ENCODE peak calls at places on chromosomes 3 and 15, in five cellular contexts. One of them, this sample, is unnamed.

GRCh38 chr15:89003865-89004725 is 84.2 kb upstream of the ABHD2 start:
- DNase-seq in neuronal stem cell: peak; percentile 32
- DNase-seq in H9: peak; percentile 82
- DNase-seq in trophoblast cell: no peak
- DNase-seq in H1: no peak
- DNase-seq in this sample: peak; percentile 61

GRCh38 chr3:166900866-166901577 is 479.1 kb downstream of the ZBBX start:
- DNase-seq in neuronal stem cell: no peak
- DNase-seq in H9: no peak
- DNase-seq in trophoblast cell: no peak
- DNase-seq in H1: no peak
- DNase-seq in this sample: peak; percentile 15

GRCh38 chr3:139434764-139435291 is 41.5 kb downstream of the RBP2 start:
- DNase-seq in neuronal stem cell: no peak
- DNase-seq in H9: no peak
- DNase-seq in trophoblast cell: peak; percentile 87
- DNase-seq in H1: no peak
- DNase-seq in this sample: peak; percentile 74

GRCh38 chr3:55571913-55572312 is 84.8 kb upstream of the WNT5A start:
- DNase-seq in neuronal stem cell: peak; percentile 52
- DNase-seq in H9: peak; percentile 93
- DNase-seq in trophoblast cell: peak; percentile 93
- DNase-seq in H1: peak; percentile 73
- DNase-seq in this sample: peak; percentile 57

GRCh38 chr15:73426458-73426994 is 16.4 kb upstream of the REC114 start:
- DNase-seq in neuronal stem cell: no peak
- DNase-seq in H9: no peak
- DNase-seq in trophoblast cell: no peak
- DNase-seq in H1: no peak
- DNase-seq in this sample: no peak

GRCh38 chr15:91752081-91752810 is 101.3 kb upstream of the SLCO3A1 start:
- DNase-seq in neuronal stem cell: no peak
- DNase-seq in H9: no peak
- DNase-seq in trophoblast cell: no peak
- DNase-seq in H1: no peak
- DNase-seq in this sample: no peak

GRCh38 chr15:73700041-73700842 is 16.1 kb downstream of the CD276 start:
- DNase-seq in neuronal stem cell: peak; percentile 83
- DNase-seq in H9: peak; percentile 67
- DNase-seq in trophoblast cell: peak; percentile 64
- DNase-seq in H1: peak; percentile 74
- DNase-seq in this sample: peak; percentile 80

GRCh38 chr15:81049835-81050234 is 49.1 kb downstream of the TLNRD1 start:
- DNase-seq in neuronal stem cell: no peak
- DNase-seq in H9: no peak
- DNase-seq in trophoblast cell: no peak
- DNase-seq in H1: no peak
- DNase-seq in this sample: no peak

GRCh38 chr3:127150915-127151564 is 41.9 kb upstream of the PRR23E start:
- DNase-seq in neuronal stem cell: no peak
- DNase-seq in H9: no peak
- DNase-seq in trophoblast cell: no peak
- DNase-seq in H1: no peak
- DNase-seq in this sample: no peak

GRCh38 chr3:196694202-196694638 is 17.8 kb downstream of the CEP19 start:
- DNase-seq in neuronal stem cell: no peak
- DNase-seq in H9: no peak
- DNase-seq in trophoblast cell: no peak
- DNase-seq in H1: no peak
- DNase-seq in this sample: no peak

GRCh38 chr3:96478496-96478895 is 335.9 kb upstream of the EPHA6 start:
- DNase-seq in neuronal stem cell: no peak
- DNase-seq in H9: no peak
- DNase-seq in trophoblast cell: no peak
- DNase-seq in H1: no peak
- DNase-seq in this sample: no peak

GRCh38 chr15:89805241-89806216 is 9.1 kb downstream of the ANPEP start:
- DNase-seq in neuronal stem cell: no peak
- DNase-seq in H9: no peak
- DNase-seq in trophoblast cell: no peak
- DNase-seq in H1: no peak
- DNase-seq in this sample: no peak

GRCh38 chr15:70853855-70854668 is at the start of gene LARP6:
- DNase-seq in neuronal stem cell: peak; percentile 63
- DNase-seq in H9: peak; percentile 72
- DNase-seq in trophoblast cell: no peak
- DNase-seq in H1: peak; percentile 85
- DNase-seq in this sample: peak; percentile 62

GRCh38 chr3:33482126-33482525 is 41.9 kb upstream of the UBP1 start:
- DNase-seq in neuronal stem cell: no peak
- DNase-seq in H9: no peak
- DNase-seq in trophoblast cell: no peak
- DNase-seq in H1: no peak
- DNase-seq in this sample: no peak

GRCh38 chr3:186514296-186515002 is 29.7 kb downstream of the CRYGS start:
- DNase-seq in neuronal stem cell: no peak
- DNase-seq in H9: peak; percentile 49
- DNase-seq in trophoblast cell: peak; percentile 4
- DNase-seq in H1: no peak
- DNase-seq in this sample: peak; percentile 6

GRCh38 chr3:48694610-48695051 is 8.9 kb upstream of the NCKIPSD start:
- DNase-seq in neuronal stem cell: peak; percentile 21
- DNase-seq in H9: no peak
- DNase-seq in trophoblast cell: peak; percentile 29
- DNase-seq in H1: no peak
- DNase-seq in this sample: peak; percentile 85

GRCh38 chr3:124574012-124574411 is 156.2 kb upstream of the UMPS start:
- DNase-seq in neuronal stem cell: no peak
- DNase-seq in H9: no peak
- DNase-seq in trophoblast cell: no peak
- DNase-seq in H1: no peak
- DNase-seq in this sample: no peak

GRCh38 chr3:124569761-124570160 is 160.5 kb upstream of the UMPS start:
- DNase-seq in neuronal stem cell: no peak
- DNase-seq in H9: no peak
- DNase-seq in trophoblast cell: no peak
- DNase-seq in H1: no peak
- DNase-seq in this sample: no peak

GRCh38 chr3:124570232-124570631 is 160.0 kb upstream of the UMPS start:
- DNase-seq in neuronal stem cell: no peak
- DNase-seq in H9: no peak
- DNase-seq in trophoblast cell: no peak
- DNase-seq in H1: no peak
- DNase-seq in this sample: no peak

GRCh38 chr3:124576565-124577493 is 153.4 kb upstream of the UMPS start:
- DNase-seq in neuronal stem cell: no peak
- DNase-seq in H9: no peak
- DNase-seq in trophoblast cell: peak; percentile 80
- DNase-seq in H1: no peak
- DNase-seq in this sample: no peak

GRCh38 chr3:124572851-124573405 is 157.3 kb upstream of the UMPS start:
- DNase-seq in neuronal stem cell: no peak
- DNase-seq in H9: no peak
- DNase-seq in trophoblast cell: no peak
- DNase-seq in H1: no peak
- DNase-seq in this sample: no peak
- H2BK12ac ChIP-seq in neuronal stem cell: no peak overlapping the region
- H2BK12ac ChIP-seq in H9: no peak overlapping the region
- H2BK12ac ChIP-seq in trophoblast cell: no peak overlapping the region
- H2BK12ac ChIP-seq in H1: no peak overlapping the region
- H2BK12ac ChIP-seq in this sample: no peak overlapping the region

GRCh38 chr3:184351511-184352148 is 9.8 kb downstream of the CLCN2 start:
- DNase-seq in neuronal stem cell: no peak
- DNase-seq in H9: no peak
- DNase-seq in trophoblast cell: no peak
- DNase-seq in H1: no peak
- DNase-seq in this sample: no peak
- H2BK12ac ChIP-seq in neuronal stem cell: no peak overlapping the region
- H2BK12ac ChIP-seq in H9: no peak overlapping the region
- H2BK12ac ChIP-seq in trophoblast cell: no peak overlapping the region
- H2BK12ac ChIP-seq in H1: no peak overlapping the region
- H2BK12ac ChIP-seq in this sample: no peak overlapping the region

GRCh38 chr3:160602259-160602658 is 36.9 kb upstream of the KPNA4 start:
- DNase-seq in neuronal stem cell: no peak
- DNase-seq in H9: no peak
- DNase-seq in trophoblast cell: no peak
- DNase-seq in H1: no peak
- DNase-seq in this sample: no peak
- H2BK12ac ChIP-seq in neuronal stem cell: no peak overlapping the region
- H2BK12ac ChIP-seq in H9: no peak overlapping the region
- H2BK12ac ChIP-seq in trophoblast cell: no peak overlapping the region
- H2BK12ac ChIP-seq in H1: no peak overlapping the region
- H2BK12ac ChIP-seq in this sample: no peak overlapping the region

GRCh38 chr3:188888321-188889056 is 283.3 kb upstream of the TPRG1 start:
- DNase-seq in neuronal stem cell: no peak
- DNase-seq in H9: no peak
- DNase-seq in trophoblast cell: no peak
- DNase-seq in H1: no peak
- DNase-seq in this sample: no peak
- H2BK12ac ChIP-seq in neuronal stem cell: no peak overlapping the region
- H2BK12ac ChIP-seq in H9: no peak overlapping the region
- H2BK12ac ChIP-seq in trophoblast cell: no peak overlapping the region
- H2BK12ac ChIP-seq in H1: no peak overlapping the region
- H2BK12ac ChIP-seq in this sample: no peak overlapping the region

DNA sequence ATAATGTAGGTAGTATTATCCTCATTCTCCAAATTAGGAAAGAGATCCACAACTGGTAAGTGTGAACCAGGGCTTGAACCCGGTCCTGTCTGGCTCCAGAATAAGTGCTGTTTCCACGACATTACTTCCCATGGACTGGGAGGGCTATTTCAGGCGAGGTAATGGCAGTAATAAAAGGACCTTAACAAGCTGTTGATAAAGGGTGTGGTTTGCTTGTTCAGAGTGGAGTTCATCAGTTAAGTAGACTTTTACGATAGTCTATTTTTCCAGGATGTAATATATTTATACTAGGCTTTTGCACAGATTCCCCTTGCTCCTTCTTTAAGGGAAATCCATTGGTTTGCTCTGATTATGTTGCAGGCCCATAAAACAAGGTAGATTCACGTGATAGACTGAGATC is 88.4 kb upstream of the TNFAIP8L3 start:
- DNase-seq in neuronal stem cell: no peak
- DNase-seq in H9: no peak
- DNase-seq in trophoblast cell: no peak
- DNase-seq in H1: no peak
- DNase-seq in this sample: no peak
- H2BK12ac ChIP-seq in neuronal stem cell: no peak overlapping the region
- H2BK12ac ChIP-seq in H9: no peak overlapping the region
- H2BK12ac ChIP-seq in trophoblast cell: no peak overlapping the region
- H2BK12ac ChIP-seq in H1: no peak overlapping the region
- H2BK12ac ChIP-seq in this sample: no peak overlapping the region

DNA sequence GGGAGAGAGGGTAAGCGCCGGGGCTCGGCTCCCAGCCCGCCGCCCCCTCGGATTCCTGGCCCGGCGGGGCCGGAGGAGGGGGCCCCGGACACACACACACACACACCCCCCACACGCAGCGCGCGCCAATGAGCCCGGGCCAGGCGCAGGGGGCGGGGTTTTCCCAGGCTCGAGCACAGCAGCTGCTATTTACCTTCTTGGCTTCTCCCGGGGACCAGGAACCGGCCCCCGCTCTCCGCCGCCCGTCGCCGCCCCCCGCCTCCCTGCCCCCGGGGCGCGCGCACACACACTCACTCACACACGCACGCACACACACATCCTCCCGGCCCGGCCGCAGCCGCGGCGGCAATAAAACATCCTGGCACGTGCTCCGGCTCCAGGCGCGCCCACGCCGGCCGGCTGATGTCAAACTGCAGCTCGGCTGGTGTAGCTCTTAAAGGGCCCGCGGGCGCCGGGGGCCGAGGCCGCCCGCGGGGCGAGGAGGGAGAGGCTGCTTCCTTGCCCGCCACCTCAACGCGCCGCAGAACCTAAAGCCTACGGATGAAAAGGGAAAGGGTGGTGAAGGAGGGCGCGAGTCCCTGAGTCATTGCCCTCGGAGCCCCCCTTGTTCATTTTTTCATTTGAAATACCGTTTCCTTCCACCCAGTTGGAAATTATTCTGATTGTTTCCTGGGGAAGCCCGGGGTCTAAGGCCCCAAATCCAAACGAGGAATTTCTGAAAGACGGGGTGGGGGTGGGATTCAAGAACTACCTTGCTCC is 1.0 kb upstream of the HES1 start:
- DNase-seq in neuronal stem cell: peak; percentile 92
- DNase-seq in H9: peak; percentile 95
- DNase-seq in trophoblast cell: peak; percentile 85
- DNase-seq in H1: peak; percentile 88
- DNase-seq in this sample: peak; percentile 99
- H2BK12ac ChIP-seq in neuronal stem cell: no peak overlapping the region
- H2BK12ac ChIP-seq in H9: no peak overlapping the region
- H2BK12ac ChIP-seq in trophoblast cell: peak overlapping the region; percentile 67
- H2BK12ac ChIP-seq in H1: peak overlapping the region; percentile 43
- H2BK12ac ChIP-seq in this sample: peak overlapping the region; percentile 97

GRCh38 chr15:60575995-60576394 is 97.1 kb upstream of the ICE2 start:
- DNase-seq in neuronal stem cell: no peak
- DNase-seq in H9: no peak
- DNase-seq in trophoblast cell: no peak
- DNase-seq in H1: no peak
- DNase-seq in this sample: peak; percentile 58
- H2BK12ac ChIP-seq in neuronal stem cell: no peak overlapping the region
- H2BK12ac ChIP-seq in H9: no peak overlapping the region
- H2BK12ac ChIP-seq in trophoblast cell: no peak overlapping the region
- H2BK12ac ChIP-seq in H1: no peak overlapping the region
- H2BK12ac ChIP-seq in this sample: no peak overlapping the region

DNA sequence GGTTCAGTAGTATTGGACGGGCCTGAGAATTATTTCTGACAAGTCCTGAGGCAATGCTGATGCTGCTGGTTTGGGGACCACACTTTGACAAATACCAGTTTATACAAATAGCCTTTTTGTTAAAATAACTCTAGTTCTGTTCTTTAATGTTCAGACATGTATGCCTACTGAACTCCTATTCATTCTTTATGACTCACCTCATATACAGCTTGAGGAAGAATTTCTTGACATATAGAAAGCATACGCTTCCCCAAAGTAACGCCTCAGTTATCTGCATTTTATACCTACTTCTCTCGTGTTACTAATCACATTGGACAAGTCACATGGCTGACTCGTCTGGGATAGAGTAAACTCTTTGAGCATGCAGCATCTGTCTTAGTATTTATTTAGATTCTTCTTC is 145.4 kb upstream of the GOLIM4 start:
- DNase-seq in neuronal stem cell: no peak
- DNase-seq in H9: no peak
- DNase-seq in trophoblast cell: no peak
- DNase-seq in H1: no peak
- DNase-seq in this sample: no peak
- H2BK12ac ChIP-seq in neuronal stem cell: no peak overlapping the region
- H2BK12ac ChIP-seq in H9: no peak overlapping the region
- H2BK12ac ChIP-seq in trophoblast cell: no peak overlapping the region
- H2BK12ac ChIP-seq in H1: no peak overlapping the region
- H2BK12ac ChIP-seq in this sample: no peak overlapping the region

GRCh38 chr15:42060797-42061196 is 33.6 kb downstream of the PLA2G4D start:
- DNase-seq in neuronal stem cell: no peak
- DNase-seq in H9: no peak
- DNase-seq in trophoblast cell: no peak
- DNase-seq in H1: no peak
- DNase-seq in this sample: no peak
- H2BK12ac ChIP-seq in neuronal stem cell: no peak overlapping the region
- H2BK12ac ChIP-seq in H9: no peak overlapping the region
- H2BK12ac ChIP-seq in trophoblast cell: no peak overlapping the region
- H2BK12ac ChIP-seq in H1: no peak overlapping the region
- H2BK12ac ChIP-seq in this sample: no peak overlapping the region

GRCh38 chr3:52223449-52224408 is 1.7 kb downstream of the TLR9 start:
- DNase-seq in neuronal stem cell: no peak
- DNase-seq in H9: peak; percentile 16
- DNase-seq in trophoblast cell: no peak
- DNase-seq in H1: no peak
- DNase-seq in this sample: no peak
- H2BK12ac ChIP-seq in neuronal stem cell: peak overlapping the region; percentile 7
- H2BK12ac ChIP-seq in H9: no peak overlapping the region
- H2BK12ac ChIP-seq in trophoblast cell: no peak overlapping the region
- H2BK12ac ChIP-seq in H1: no peak overlapping the region
- H2BK12ac ChIP-seq in this sample: no peak overlapping the region